ENCODE peak calls at places on chromosomes 12 and 14, in nine cellular contexts. One of them, this sample, is unnamed.
A peak's percentile ranks its signal among the peaks of the same experiment; 100 is the strongest.

GRCh38 chr12:6790496-6791150 is 1.3 kb downstream of the CD4 start:
- DNase-seq in G401: no peak
- DNase-seq in lung microvascular endothelial cell: no peak
- DNase-seq in NCI-H1436 treated with DMSO at 0.1 percent for 48 hours: no peak
- DNase-seq in stimulated activated CD4-positive, alpha-beta T cell treated with anti-CD3 and anti-CD28 coated beads, Interleukin-1b, Interleukin-23, amount 100 ng/mL, for 24 hours: no peak
- DNase-seq in thyroid gland: no peak
- DNase-seq in ovary: no peak
- DNase-seq in right cardiac atrium: no peak
- DNase-seq in globus pallidus: no peak
- DNase-seq in this sample: no peak

GRCh38 chr12:132828706-132829534 is at the start of gene GOLGA3:
- DNase-seq in thyroid gland: peak; percentile 96
- DNase-seq in stimulated activated CD4-positive, alpha-beta T cell treated with anti-CD3 and anti-CD28 coated beads, Interleukin-1b, Interleukin-23, amount 100 ng/mL, for 24 hours: peak; percentile 94
- DNase-seq in G401: peak; percentile 89
- DNase-seq in globus pallidus: peak; percentile 89
- DNase-seq in right cardiac atrium: peak; percentile 98
- DNase-seq in NCI-H1436 treated with DMSO at 0.1 percent for 48 hours: peak; percentile 47
- DNase-seq in ovary: peak; percentile 94
- DNase-seq in lung microvascular endothelial cell: peak; percentile 96
- DNase-seq in this sample: peak; percentile 97

GRCh38 chr12:109538191-109538863 is 35.0 kb downstream of the MMAB start:
- DNase-seq in G401: no peak
- DNase-seq in stimulated activated CD4-positive, alpha-beta T cell treated with anti-CD3 and anti-CD28 coated beads, Interleukin-1b, Interleukin-23, amount 100 ng/mL, for 24 hours: no peak
- DNase-seq in right cardiac atrium: no peak
- DNase-seq in globus pallidus: no peak
- DNase-seq in NCI-H1436 treated with DMSO at 0.1 percent for 48 hours: no peak
- DNase-seq in lung microvascular endothelial cell: no peak
- DNase-seq in ovary: no peak
- DNase-seq in thyroid gland: no peak
- DNase-seq in this sample: no peak

GRCh38 chr12:50283924-50284236 is 560 bp upstream of the LIMA1 start:
- DNase-seq in NCI-H1436 treated with DMSO at 0.1 percent for 48 hours: no peak
- DNase-seq in G401: no peak
- DNase-seq in globus pallidus: no peak
- DNase-seq in stimulated activated CD4-positive, alpha-beta T cell treated with anti-CD3 and anti-CD28 coated beads, Interleukin-1b, Interleukin-23, amount 100 ng/mL, for 24 hours: no peak
- DNase-seq in thyroid gland: no peak
- DNase-seq in right cardiac atrium: no peak
- DNase-seq in lung microvascular endothelial cell: no peak
- DNase-seq in ovary: no peak
- DNase-seq in this sample: no peak

GRCh38 chr14:77483851-77484250 is 14.8 kb downstream of the ISM2 start:
- DNase-seq in NCI-H1436 treated with DMSO at 0.1 percent for 48 hours: no peak
- DNase-seq in lung microvascular endothelial cell: no peak
- DNase-seq in thyroid gland: no peak
- DNase-seq in right cardiac atrium: no peak
- DNase-seq in G401: no peak
- DNase-seq in stimulated activated CD4-positive, alpha-beta T cell treated with anti-CD3 and anti-CD28 coated beads, Interleukin-1b, Interleukin-23, amount 100 ng/mL, for 24 hours: no peak
- DNase-seq in ovary: no peak
- DNase-seq in globus pallidus: no peak
- DNase-seq in this sample: no peak

GRCh38 chr12:48008349-48008748 is 4.1 kb upstream of the COL2A1 start:
- DNase-seq in lung microvascular endothelial cell: no peak
- DNase-seq in NCI-H1436 treated with DMSO at 0.1 percent for 48 hours: no peak
- DNase-seq in stimulated activated CD4-positive, alpha-beta T cell treated with anti-CD3 and anti-CD28 coated beads, Interleukin-1b, Interleukin-23, amount 100 ng/mL, for 24 hours: no peak
- DNase-seq in ovary: no peak
- DNase-seq in right cardiac atrium: no peak
- DNase-seq in G401: no peak
- DNase-seq in thyroid gland: no peak
- DNase-seq in globus pallidus: no peak
- DNase-seq in this sample: no peak

GRCh38 chr12:82412246-82412645 is 53.9 kb downstream of the METTL25 start:
- DNase-seq in G401: no peak
- DNase-seq in ovary: no peak
- DNase-seq in NCI-H1436 treated with DMSO at 0.1 percent for 48 hours: no peak
- DNase-seq in lung microvascular endothelial cell: no peak
- DNase-seq in globus pallidus: no peak
- DNase-seq in right cardiac atrium: no peak
- DNase-seq in thyroid gland: no peak
- DNase-seq in stimulated activated CD4-positive, alpha-beta T cell treated with anti-CD3 and anti-CD28 coated beads, Interleukin-1b, Interleukin-23, amount 100 ng/mL, for 24 hours: no peak
- DNase-seq in this sample: no peak

GRCh38 chr14:79325071-79325470 is 886.2 kb downstream of the DIO2 start:
- DNase-seq in thyroid gland: no peak
- DNase-seq in stimulated activated CD4-positive, alpha-beta T cell treated with anti-CD3 and anti-CD28 coated beads, Interleukin-1b, Interleukin-23, amount 100 ng/mL, for 24 hours: no peak
- DNase-seq in right cardiac atrium: no peak
- DNase-seq in G401: no peak
- DNase-seq in NCI-H1436 treated with DMSO at 0.1 percent for 48 hours: no peak
- DNase-seq in ovary: no peak
- DNase-seq in globus pallidus: no peak
- DNase-seq in lung microvascular endothelial cell: no peak
- DNase-seq in this sample: no peak

GRCh38 chr14:105481886-105482454 is 4.7 kb upstream of the CRIP1 start:
- DNase-seq in globus pallidus: peak; percentile 85
- DNase-seq in thyroid gland: peak; percentile 98
- DNase-seq in NCI-H1436 treated with DMSO at 0.1 percent for 48 hours: peak; percentile 66
- DNase-seq in right cardiac atrium: peak; percentile 98
- DNase-seq in G401: peak; percentile 63
- DNase-seq in lung microvascular endothelial cell: peak; percentile 99
- DNase-seq in stimulated activated CD4-positive, alpha-beta T cell treated with anti-CD3 and anti-CD28 coated beads, Interleukin-1b, Interleukin-23, amount 100 ng/mL, for 24 hours: peak; percentile 61
- DNase-seq in ovary: peak; percentile 90
- DNase-seq in this sample: peak; percentile 95

GRCh38 chr12:111766608-111767361 is at the start of gene ALDH2:
- DNase-seq in stimulated activated CD4-positive, alpha-beta T cell treated with anti-CD3 and anti-CD28 coated beads, Interleukin-1b, Interleukin-23, amount 100 ng/mL, for 24 hours: peak; percentile 7
- DNase-seq in NCI-H1436 treated with DMSO at 0.1 percent for 48 hours: no peak
- DNase-seq in lung microvascular endothelial cell: peak; percentile 76
- DNase-seq in thyroid gland: peak; percentile 78
- DNase-seq in globus pallidus: peak; percentile 78
- DNase-seq in ovary: peak; percentile 86
- DNase-seq in right cardiac atrium: peak; percentile 94
- DNase-seq in G401: peak; percentile 79
- DNase-seq in this sample: peak; percentile 89

GRCh38 chr12:29245246-29245645 is 96.2 kb downstream of the FAR2 start:
- DNase-seq in thyroid gland: no peak
- DNase-seq in NCI-H1436 treated with DMSO at 0.1 percent for 48 hours: no peak
- DNase-seq in ovary: no peak
- DNase-seq in lung microvascular endothelial cell: no peak
- DNase-seq in right cardiac atrium: no peak
- DNase-seq in stimulated activated CD4-positive, alpha-beta T cell treated with anti-CD3 and anti-CD28 coated beads, Interleukin-1b, Interleukin-23, amount 100 ng/mL, for 24 hours: no peak
- DNase-seq in globus pallidus: no peak
- DNase-seq in G401: no peak
- DNase-seq in this sample: no peak

GRCh38 chr14:31435276-31435675 is 14.9 kb upstream of the HEATR5A start:
- DNase-seq in lung microvascular endothelial cell: no peak
- DNase-seq in globus pallidus: no peak
- DNase-seq in thyroid gland: no peak
- DNase-seq in right cardiac atrium: no peak
- DNase-seq in G401: peak; percentile 77
- DNase-seq in ovary: no peak
- DNase-seq in stimulated activated CD4-positive, alpha-beta T cell treated with anti-CD3 and anti-CD28 coated beads, Interleukin-1b, Interleukin-23, amount 100 ng/mL, for 24 hours: no peak
- DNase-seq in NCI-H1436 treated with DMSO at 0.1 percent for 48 hours: no peak
- DNase-seq in this sample: no peak

GRCh38 chr12:47904647-47905312 is at the start of gene VDR:
- DNase-seq in thyroid gland: peak; percentile 85
- DNase-seq in ovary: peak; percentile 77
- DNase-seq in lung microvascular endothelial cell: peak; percentile 35
- DNase-seq in G401: peak; percentile 79
- DNase-seq in stimulated activated CD4-positive, alpha-beta T cell treated with anti-CD3 and anti-CD28 coated beads, Interleukin-1b, Interleukin-23, amount 100 ng/mL, for 24 hours: peak; percentile 57
- DNase-seq in globus pallidus: peak; percentile 11
- DNase-seq in right cardiac atrium: peak; percentile 87
- DNase-seq in NCI-H1436 treated with DMSO at 0.1 percent for 48 hours: peak; percentile 41
- DNase-seq in this sample: peak; percentile 83

GRCh38 chr12:57381693-57382220 is 49.1 kb downstream of the R3HDM2 start:
- DNase-seq in G401: no peak
- DNase-seq in globus pallidus: no peak
- DNase-seq in thyroid gland: no peak
- DNase-seq in right cardiac atrium: no peak
- DNase-seq in NCI-H1436 treated with DMSO at 0.1 percent for 48 hours: no peak
- DNase-seq in lung microvascular endothelial cell: no peak
- DNase-seq in stimulated activated CD4-positive, alpha-beta T cell treated with anti-CD3 and anti-CD28 coated beads, Interleukin-1b, Interleukin-23, amount 100 ng/mL, for 24 hours: no peak
- DNase-seq in ovary: no peak
- DNase-seq in this sample: no peak

GRCh38 chr12:7439579-7440505 is 4.1 kb downstream of the CD163L1 start:
- DNase-seq in right cardiac atrium: peak; percentile 56
- DNase-seq in stimulated activated CD4-positive, alpha-beta T cell treated with anti-CD3 and anti-CD28 coated beads, Interleukin-1b, Interleukin-23, amount 100 ng/mL, for 24 hours: peak; percentile 15
- DNase-seq in NCI-H1436 treated with DMSO at 0.1 percent for 48 hours: no peak
- DNase-seq in G401: no peak
- DNase-seq in lung microvascular endothelial cell: peak; percentile 57
- DNase-seq in thyroid gland: no peak
- DNase-seq in globus pallidus: no peak
- DNase-seq in ovary: no peak
- DNase-seq in this sample: peak; percentile 31

GRCh38 chr14:65622703-65623102 is 210.2 kb downstream of the FUT8 start:
- DNase-seq in right cardiac atrium: no peak
- DNase-seq in ovary: no peak
- DNase-seq in G401: no peak
- DNase-seq in NCI-H1436 treated with DMSO at 0.1 percent for 48 hours: no peak
- DNase-seq in globus pallidus: no peak
- DNase-seq in lung microvascular endothelial cell: no peak
- DNase-seq in stimulated activated CD4-positive, alpha-beta T cell treated with anti-CD3 and anti-CD28 coated beads, Interleukin-1b, Interleukin-23, amount 100 ng/mL, for 24 hours: no peak
- DNase-seq in thyroid gland: no peak
- DNase-seq in this sample: no peak

GRCh38 chr12:124621296-124621660 is 53.9 kb upstream of the NCOR2 start:
- DNase-seq in ovary: peak; percentile 78
- DNase-seq in stimulated activated CD4-positive, alpha-beta T cell treated with anti-CD3 and anti-CD28 coated beads, Interleukin-1b, Interleukin-23, amount 100 ng/mL, for 24 hours: no peak
- DNase-seq in lung microvascular endothelial cell: no peak
- DNase-seq in G401: no peak
- DNase-seq in right cardiac atrium: peak; percentile 84
- DNase-seq in thyroid gland: peak; percentile 91
- DNase-seq in globus pallidus: no peak
- DNase-seq in NCI-H1436 treated with DMSO at 0.1 percent for 48 hours: no peak
- DNase-seq in this sample: peak; percentile 82

GRCh38 chr14:31395572-31396205 is 24.7 kb downstream of the HEATR5A start:
- DNase-seq in thyroid gland: no peak
- DNase-seq in ovary: no peak
- DNase-seq in right cardiac atrium: no peak
- DNase-seq in lung microvascular endothelial cell: no peak
- DNase-seq in G401: no peak
- DNase-seq in stimulated activated CD4-positive, alpha-beta T cell treated with anti-CD3 and anti-CD28 coated beads, Interleukin-1b, Interleukin-23, amount 100 ng/mL, for 24 hours: no peak
- DNase-seq in globus pallidus: no peak
- DNase-seq in NCI-H1436 treated with DMSO at 0.1 percent for 48 hours: no peak
- DNase-seq in this sample: no peak

GRCh38 chr12:52389313-52390207 is 4.1 kb upstream of the KRT84 start:
- DNase-seq in lung microvascular endothelial cell: no peak
- DNase-seq in globus pallidus: no peak
- DNase-seq in right cardiac atrium: no peak
- DNase-seq in stimulated activated CD4-positive, alpha-beta T cell treated with anti-CD3 and anti-CD28 coated beads, Interleukin-1b, Interleukin-23, amount 100 ng/mL, for 24 hours: no peak
- DNase-seq in thyroid gland: no peak
- DNase-seq in ovary: no peak
- DNase-seq in G401: no peak
- DNase-seq in NCI-H1436 treated with DMSO at 0.1 percent for 48 hours: no peak
- DNase-seq in this sample: no peak

GRCh38 chr14:50366115-50366514 is 30.6 kb downstream of the CDKL1 start:
- DNase-seq in globus pallidus: no peak
- DNase-seq in stimulated activated CD4-positive, alpha-beta T cell treated with anti-CD3 and anti-CD28 coated beads, Interleukin-1b, Interleukin-23, amount 100 ng/mL, for 24 hours: no peak
- DNase-seq in NCI-H1436 treated with DMSO at 0.1 percent for 48 hours: no peak
- DNase-seq in G401: no peak
- DNase-seq in thyroid gland: no peak
- DNase-seq in right cardiac atrium: no peak
- DNase-seq in ovary: peak; percentile 60
- DNase-seq in lung microvascular endothelial cell: no peak
- DNase-seq in this sample: no peak

GRCh38 chr12:3492868-3493224 is 1.8 kb downstream of the PRMT8 start:
- DNase-seq in NCI-H1436 treated with DMSO at 0.1 percent for 48 hours: no peak
- DNase-seq in ovary: no peak
- DNase-seq in globus pallidus: no peak
- DNase-seq in right cardiac atrium: no peak
- DNase-seq in lung microvascular endothelial cell: no peak
- DNase-seq in G401: no peak
- DNase-seq in stimulated activated CD4-positive, alpha-beta T cell treated with anti-CD3 and anti-CD28 coated beads, Interleukin-1b, Interleukin-23, amount 100 ng/mL, for 24 hours: no peak
- DNase-seq in thyroid gland: no peak
- DNase-seq in this sample: no peak

GRCh38 chr14:48974994-48975393 is 611.2 kb downstream of the RPS29 start:
- DNase-seq in globus pallidus: no peak
- DNase-seq in NCI-H1436 treated with DMSO at 0.1 percent for 48 hours: no peak
- DNase-seq in G401: no peak
- DNase-seq in ovary: no peak
- DNase-seq in thyroid gland: no peak
- DNase-seq in lung microvascular endothelial cell: no peak
- DNase-seq in right cardiac atrium: no peak
- DNase-seq in stimulated activated CD4-positive, alpha-beta T cell treated with anti-CD3 and anti-CD28 coated beads, Interleukin-1b, Interleukin-23, amount 100 ng/mL, for 24 hours: no peak
- DNase-seq in this sample: no peak

GRCh38 chr12:61667676-61668075 is 592.5 kb upstream of the USP15 start:
- DNase-seq in G401: no peak
- DNase-seq in thyroid gland: no peak
- DNase-seq in right cardiac atrium: no peak
- DNase-seq in globus pallidus: no peak
- DNase-seq in lung microvascular endothelial cell: no peak
- DNase-seq in stimulated activated CD4-positive, alpha-beta T cell treated with anti-CD3 and anti-CD28 coated beads, Interleukin-1b, Interleukin-23, amount 100 ng/mL, for 24 hours: no peak
- DNase-seq in NCI-H1436 treated with DMSO at 0.1 percent for 48 hours: no peak
- DNase-seq in ovary: no peak
- DNase-seq in this sample: no peak

GRCh38 chr14:76514599-76514998 is 138.7 kb downstream of the ESRRB start:
- DNase-seq in right cardiac atrium: no peak
- DNase-seq in thyroid gland: peak; percentile 22
- DNase-seq in globus pallidus: peak; percentile 5
- DNase-seq in NCI-H1436 treated with DMSO at 0.1 percent for 48 hours: no peak
- DNase-seq in lung microvascular endothelial cell: peak; percentile 60
- DNase-seq in stimulated activated CD4-positive, alpha-beta T cell treated with anti-CD3 and anti-CD28 coated beads, Interleukin-1b, Interleukin-23, amount 100 ng/mL, for 24 hours: no peak
- DNase-seq in ovary: no peak
- DNase-seq in G401: peak; percentile 8
- DNase-seq in this sample: no peak

GRCh38 chr12:54017845-54018607 is 9.2 kb downstream of the HOXC8 start:
- DNase-seq in globus pallidus: peak; percentile 38
- DNase-seq in NCI-H1436 treated with DMSO at 0.1 percent for 48 hours: peak; percentile 22
- DNase-seq in ovary: peak; percentile 96
- DNase-seq in stimulated activated CD4-positive, alpha-beta T cell treated with anti-CD3 and anti-CD28 coated beads, Interleukin-1b, Interleukin-23, amount 100 ng/mL, for 24 hours: peak; percentile 36
- DNase-seq in right cardiac atrium: peak; percentile 86
- DNase-seq in lung microvascular endothelial cell: peak; percentile 27
- DNase-seq in G401: peak; percentile 76
- DNase-seq in thyroid gland: peak; percentile 39
- DNase-seq in this sample: peak; percentile 81

GRCh38 chr12:83361486-83361885 is 674.8 kb downstream of the TMTC2 start:
- DNase-seq in G401: no peak
- DNase-seq in NCI-H1436 treated with DMSO at 0.1 percent for 48 hours: no peak
- DNase-seq in thyroid gland: no peak
- DNase-seq in globus pallidus: no peak
- DNase-seq in right cardiac atrium: no peak
- DNase-seq in lung microvascular endothelial cell: no peak
- DNase-seq in ovary: no peak
- DNase-seq in stimulated activated CD4-positive, alpha-beta T cell treated with anti-CD3 and anti-CD28 coated beads, Interleukin-1b, Interleukin-23, amount 100 ng/mL, for 24 hours: no peak
- DNase-seq in this sample: no peak

GRCh38 chr12:130829391-130830245 is 9.4 kb downstream of the STX2 start:
- DNase-seq in right cardiac atrium: no peak
- DNase-seq in NCI-H1436 treated with DMSO at 0.1 percent for 48 hours: no peak
- DNase-seq in globus pallidus: no peak
- DNase-seq in ovary: no peak
- DNase-seq in stimulated activated CD4-positive, alpha-beta T cell treated with anti-CD3 and anti-CD28 coated beads, Interleukin-1b, Interleukin-23, amount 100 ng/mL, for 24 hours: no peak
- DNase-seq in lung microvascular endothelial cell: no peak
- DNase-seq in thyroid gland: no peak
- DNase-seq in G401: no peak
- DNase-seq in this sample: no peak

GRCh38 chr12:5976711-5977110 is 31.7 kb upstream of the ANO2 start:
- DNase-seq in lung microvascular endothelial cell: peak; percentile 86
- DNase-seq in globus pallidus: no peak
- DNase-seq in thyroid gland: no peak
- DNase-seq in right cardiac atrium: no peak
- DNase-seq in G401: no peak
- DNase-seq in ovary: no peak
- DNase-seq in NCI-H1436 treated with DMSO at 0.1 percent for 48 hours: no peak
- DNase-seq in stimulated activated CD4-positive, alpha-beta T cell treated with anti-CD3 and anti-CD28 coated beads, Interleukin-1b, Interleukin-23, amount 100 ng/mL, for 24 hours: no peak
- DNase-seq in this sample: no peak

GRCh38 chr12:7907009-7907408 is 29.0 kb downstream of the SLC2A3 start:
- DNase-seq in stimulated activated CD4-positive, alpha-beta T cell treated with anti-CD3 and anti-CD28 coated beads, Interleukin-1b, Interleukin-23, amount 100 ng/mL, for 24 hours: no peak
- DNase-seq in right cardiac atrium: no peak
- DNase-seq in G401: no peak
- DNase-seq in NCI-H1436 treated with DMSO at 0.1 percent for 48 hours: no peak
- DNase-seq in thyroid gland: no peak
- DNase-seq in lung microvascular endothelial cell: peak; percentile 75
- DNase-seq in ovary: no peak
- DNase-seq in globus pallidus: no peak
- DNase-seq in this sample: no peak

GRCh38 chr12:102612008-102612407 is 131.6 kb upstream of the IGF1 start:
- DNase-seq in right cardiac atrium: no peak
- DNase-seq in stimulated activated CD4-positive, alpha-beta T cell treated with anti-CD3 and anti-CD28 coated beads, Interleukin-1b, Interleukin-23, amount 100 ng/mL, for 24 hours: no peak
- DNase-seq in globus pallidus: no peak
- DNase-seq in NCI-H1436 treated with DMSO at 0.1 percent for 48 hours: no peak
- DNase-seq in lung microvascular endothelial cell: no peak
- DNase-seq in thyroid gland: no peak
- DNase-seq in ovary: no peak
- DNase-seq in G401: no peak
- DNase-seq in this sample: no peak

GRCh38 chr12:117900561-117900960 is 68.2 kb downstream of the KSR2 start:
- DNase-seq in lung microvascular endothelial cell: no peak
- DNase-seq in G401: no peak
- DNase-seq in stimulated activated CD4-positive, alpha-beta T cell treated with anti-CD3 and anti-CD28 coated beads, Interleukin-1b, Interleukin-23, amount 100 ng/mL, for 24 hours: no peak
- DNase-seq in right cardiac atrium: no peak
- DNase-seq in NCI-H1436 treated with DMSO at 0.1 percent for 48 hours: no peak
- DNase-seq in globus pallidus: no peak
- DNase-seq in thyroid gland: no peak
- DNase-seq in ovary: no peak
- DNase-seq in this sample: no peak

This sample was measured in left ventricle myocardium superior.